ENCODE peak calls at places on chromosomes 11 and 22, in six cellular contexts. C is fibroblast of mammary gland; V is activated CD4-positive, alpha-beta T cell treated with anti-CD3 and anti-CD28 coated beads for 24 hours; Z is astrocyte of the spinal cord; O is lung; L is AG10803. I is an unnamed sample.

GRCh38 chr22:50250555-50251471 is at the start of gene HDAC10:
- DNase-seq in C (peak), V (peak), Z (peak), O (peak), L (peak), I (peak)

GRCh38 chr11:76224461-76225121 is 18.3 kb upstream of the WNT11 start:
- DNase-seq in C (no peak), V (no peak), Z (no peak), O (no peak), L (no peak), I (no peak)

GRCh38 chr11:20464566-20464965 is 77.0 kb downstream of the PRMT3 start:
- DNase-seq in C (no peak), V (no peak), Z (no peak), O (no peak), L (no peak), I (no peak)

GRCh38 chr11:125166903-125167291 is 2.3 kb downstream of the PKNOX2 start:
- DNase-seq in C (no peak), V (no peak), Z (peak), O (no peak), L (no peak), I (no peak)

GRCh38 chr11:60127311-60127811 is 38.9 kb downstream of the MS4A2 start:
- DNase-seq in C (no peak), V (no peak), Z (no peak), O (no peak), L (no peak), I (no peak)

GRCh38 chr11:64234840-64235379 is 526 bp downstream of the VEGFB start:
- DNase-seq in C (no peak), V (no peak), Z (no peak), O (no peak), L (no peak), I (no peak)

GRCh38 chr11:102287963-102288744 is 29.1 kb upstream of the BIRC3 start:
- DNase-seq in C (peak), V (no peak), Z (peak), O (peak), L (peak), I (peak)

GRCh38 chr11:10651579-10652361 is 41.8 kb downstream of the IRAG1 start:
- DNase-seq in C (no peak), V (no peak), Z (peak), O (no peak), L (no peak), I (no peak)

GRCh38 chr22:49532831-49533802 is 294.6 kb downstream of the BRD1 start:
- DNase-seq in C (no peak), V (no peak), Z (no peak), O (no peak), L (no peak), I (no peak)

GRCh38 chr22:40024201-40025061 is 29.7 kb downstream of the FAM83F start:
- DNase-seq in C (peak), V (peak), Z (peak), O (peak), L (peak), I (peak)

GRCh38 chr11:134762248-134763029 is 350.4 kb upstream of the B3GAT1 start:
- DNase-seq in C (peak), V (no peak), Z (no peak), O (peak), L (peak), I (peak)

GRCh38 chr22:31329029-31329428 is 17.1 kb downstream of the PATZ1 start:
- DNase-seq in C (no peak), V (no peak), Z (peak), O (no peak), L (no peak), I (no peak)

GRCh38 chr11:623999-624704 is 603 bp downstream of the CDHR5 start:
- DNase-seq in C (peak), V (no peak), Z (no peak), O (no peak), L (peak), I (no peak)

GRCh38 chr11:126510621-126511370 is 155.3 kb downstream of the ST3GAL4 start:
- DNase-seq in C (no peak), V (no peak), Z (peak), O (no peak), L (peak), I (peak)

GRCh38 chr11:30091728-30092127 is 74.9 kb upstream of the KCNA4 start:
- DNase-seq in C (no peak), V (no peak), Z (no peak), O (no peak), L (no peak), I (no peak)

GRCh38 chr11:2580061-2580421 is 119.8 kb downstream of the KCNQ1OT1 start:
- DNase-seq in C (no peak), V (no peak), Z (no peak), O (no peak), L (no peak), I (no peak)

GRCh38 chr11:26688701-26689100 is 33.2 kb downstream of the SLC5A12 start:
- DNase-seq in C (peak), V (no peak), Z (no peak), O (no peak), L (no peak), I (no peak)

GRCh38 chr11:5608778-5609177 is 12.3 kb downstream of the TRIM6 start:
- DNase-seq in C (no peak), V (no peak), Z (no peak), O (no peak), L (peak), I (peak)

GRCh38 chr11:60899021-60899936 is 7.1 kb downstream of the PRPF19 start:
- DNase-seq in C (peak), V (no peak), Z (peak), O (no peak), L (peak), I (peak)

I was measured in fibroblast of pulmonary artery.